ENCODE peak calls at places on chromosomes 16 and 17, in six cellular contexts. Y is foreskin keratinocyte, H is BJ, B is lower lobe of right lung, R is adrenal gland, N is upper lobe of right lung. S is an unnamed sample.
A peak's percentile ranks its signal among the peaks of the same experiment; 100 is the strongest.

GRCh38 chr16:50467943-50468748 is 80.0 kb upstream of the NKD1 start:
- DNase-seq in B (no peak), Y (no peak), H (no peak), N (peak; percentile 57), R (peak; percentile 17), S (no peak)

GRCh38 chr17:71033336-71033735 is 864.0 kb downstream of the KCNJ2 start:
- DNase-seq in N (no peak), R (no peak), B (no peak), Y (no peak), H (no peak), S (no peak)

GRCh38 chr16:66904846-66905632 is 13.6 kb downstream of the CDH16 start:
- DNase-seq in R (no peak), H (no peak), Y (no peak), N (no peak), B (no peak), S (no peak)

GRCh38 chr16:31414706-31415105 is 13.5 kb downstream of the COX6A2 start:
- DNase-seq in Y (no peak), B (no peak), R (no peak), H (no peak), N (no peak), S (no peak)

GRCh38 chr17:40922239-40922638 is 15.2 kb downstream of the KRT23 start:
- DNase-seq in B (peak; percentile 53), H (peak; percentile 53), Y (peak; percentile 80), R (peak; percentile 84), N (no peak), S (no peak)

GRCh38 chr17:27585792-27586191 is 45.2 kb upstream of the LGALS9 start:
- DNase-seq in R (no peak), Y (no peak), B (no peak), H (no peak), N (no peak), S (no peak)

GRCh38 chr16:2090819-2091721 is 43.3 kb downstream of the TSC2 start:
- DNase-seq in R (peak; percentile 90), N (peak; percentile 92), H (no peak), B (peak; percentile 87), Y (peak; percentile 52), S (no peak)

GRCh38 chr16:1863681-1864460 is 8.1 kb downstream of the MEIOB start:
- DNase-seq in Y (peak; percentile 7), B (no peak), N (no peak), H (no peak), R (no peak), S (no peak)

GRCh38 chr16:26133401-26133800 is 441.6 kb downstream of the HS3ST4 start:
- DNase-seq in Y (no peak), N (no peak), H (no peak), R (no peak), B (no peak), S (no peak)

GRCh38 chr16:27639588-27640276 is 89.8 kb downstream of the KATNIP start:
- DNase-seq in B (no peak), H (no peak), N (no peak), R (no peak), Y (peak; percentile 41), S (no peak)

GRCh38 chr16:75109732-75110243 is 6.8 kb downstream of the LDHD start:
- DNase-seq in B (no peak), N (peak; percentile 61), H (no peak), Y (no peak), R (peak; percentile 79), S (no peak)

GRCh38 chr17:17722081-17722905 is 41.0 kb downstream of the RAI1 start:
- DNase-seq in N (no peak), Y (no peak), H (no peak), B (no peak), R (no peak), S (no peak)

GRCh38 chr17:34619687-34620217 is 40.4 kb downstream of the TMEM132E start:
- DNase-seq in B (no peak), N (no peak), H (no peak), Y (no peak), R (no peak), S (no peak)
- H3K27me3 ChIP-seq in B (peaks cover 34% of the 10 kb centered on the region), N (peaks cover 53% of the 10 kb centered on the region), H (peaks cover 2% of the 10 kb centered on the region), Y (peaks cover 19% of the 10 kb centered on the region), R (peaks cover 7% of the 10 kb centered on the region), S (peaks cover 9% of the 10 kb centered on the region)

GRCh38 chr17:74632597-74632996 is 9.1 kb upstream of the CD300E start:
- DNase-seq in B (no peak), H (no peak), Y (no peak), R (no peak), N (peak; percentile 13), S (no peak)
- H3K27me3 ChIP-seq in B (peaks cover 19% of the 10 kb centered on the region), H (no peaks in the 10 kb centered on the region), Y (peaks cover 12% of the 10 kb centered on the region), R (no peaks in the 10 kb centered on the region), N (peaks cover 22% of the 10 kb centered on the region), S (no peaks in the 10 kb centered on the region)

GRCh38 chr17:43908111-43908721 is 880 bp upstream of the MPP2 start:
- DNase-seq in R (peak; percentile 32), Y (no peak), B (peak; percentile 53), N (no peak), H (peak; percentile 23), S (peak; percentile 31)

GRCh38 chr17:43907425-43907981 is at the start of gene MPP2:
- DNase-seq in N (peak; percentile 75), B (peak; percentile 58), Y (peak; percentile 16), R (peak; percentile 43), H (no peak), S (no peak)

GRCh38 chr17:43905400-43905984 is 1.8 kb downstream of the MPP2 start:
- DNase-seq in B (no peak), H (no peak), R (no peak), N (no peak), Y (no peak), S (no peak)

GRCh38 chr17:43906951-43907424 is 348 bp downstream of the MPP2 start:
- DNase-seq in N (no peak), R (no peak), H (no peak), Y (no peak), B (peak; percentile 41), S (no peak)

GRCh38 chr17:43905985-43906852 is 1.1 kb downstream of the MPP2 start:
- DNase-seq in B (peak; percentile 61), Y (no peak), H (no peak), N (peak; percentile 77), R (peak; percentile 39), S (no peak)
- H3K27me3 ChIP-seq in B (peaks cover 54% of the 10 kb centered on the region), Y (peaks cover 93% of the 10 kb centered on the region), H (peaks cover 4% of the 10 kb centered on the region), N (peaks cover 53% of the 10 kb centered on the region), R (peaks cover 30% of the 10 kb centered on the region), S (peaks cover 5% of the 10 kb centered on the region)

DNA sequence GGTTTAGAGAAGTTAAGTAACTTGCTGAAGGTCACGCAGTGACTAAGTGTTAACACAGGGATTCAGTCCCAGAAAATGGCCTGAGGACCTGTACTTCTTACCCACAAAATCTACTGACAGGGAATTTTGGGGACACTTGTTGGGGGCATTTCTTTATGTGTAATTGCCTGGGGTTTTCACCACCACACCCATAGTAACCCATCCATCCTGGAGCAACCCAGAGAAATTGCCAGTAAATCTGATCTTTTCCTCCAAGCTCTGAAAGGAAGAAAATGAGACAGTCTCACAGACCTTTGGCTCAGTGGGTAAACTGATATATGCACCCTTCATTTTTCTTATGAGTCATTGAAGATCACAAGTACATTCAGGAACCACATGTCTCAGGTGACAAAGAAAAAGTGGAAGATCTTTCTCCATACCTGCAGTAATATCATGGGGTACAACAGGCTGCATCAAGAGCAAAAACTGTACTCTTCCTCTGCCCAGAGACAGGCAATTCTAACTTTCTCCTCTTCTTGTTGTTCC is 81.0 kb downstream of the NOG start:
- DNase-seq in B (no peak), Y (no peak), R (no peak), N (no peak), H (no peak), S (no peak)
- H3K27me3 ChIP-seq in B (peaks cover 31% of the 10 kb centered on the region), Y (no peaks in the 10 kb centered on the region), R (peaks cover 31% of the 10 kb centered on the region), N (peaks cover 24% of the 10 kb centered on the region), H (peaks cover 39% of the 10 kb centered on the region), S (peaks cover 9% of the 10 kb centered on the region)

DNA sequence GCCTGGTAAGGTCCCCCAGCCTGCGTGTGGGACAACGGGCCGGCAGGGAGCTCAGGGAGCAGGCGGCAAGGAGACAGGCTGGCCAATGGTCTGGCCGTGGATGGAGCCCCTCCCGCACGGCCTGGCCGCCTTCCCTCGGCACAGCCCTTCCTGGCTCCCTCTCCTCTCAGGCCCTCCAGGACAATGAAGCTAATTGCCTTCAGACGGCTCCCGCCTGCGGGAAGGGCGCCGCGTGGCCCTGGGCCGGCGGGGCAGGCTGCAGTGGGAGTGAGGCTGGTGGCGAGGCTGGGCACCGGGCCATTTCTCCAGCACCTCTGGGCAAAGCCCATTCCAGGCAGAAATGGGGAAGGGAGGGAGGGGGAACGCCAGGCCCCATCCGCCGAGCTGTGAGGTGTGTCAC is 50.9 kb downstream of the ENGASE start:
- DNase-seq in B (no peak), N (no peak), Y (no peak), R (no peak), H (no peak), S (no peak)
- H3K27me3 ChIP-seq in B (peaks cover 42% of the 10 kb centered on the region), N (peaks cover 27% of the 10 kb centered on the region), Y (peaks cover 18% of the 10 kb centered on the region), R (peaks cover 4% of the 10 kb centered on the region), H (peaks cover 5% of the 10 kb centered on the region), S (no peaks in the 10 kb centered on the region)

S was measured in effector memory CD4-positive, alpha-beta T cell.